ENCODE peak calls at places on chromosome 12, in seven cellular contexts. L, K, Y, C, U, J and T are unnamed samples.

GRCh38 chr12:62761658-62762057 is 173.3 kb downstream of the PPM1H start:
- DNase-seq in C (no peak), L (no peak), Y (no peak), K (no peak), U (no peak), J (no peak), T (peak; percentile 47)

GRCh38 chr12:101773560-101774206 is 34.4 kb upstream of the SYCP3 start:
- DNase-seq in L (peak; percentile 12), J (no peak), K (peak; percentile 38), C (peak; percentile 56), U (peak; percentile 66), Y (peak; percentile 69), T (peak; percentile 72)

GRCh38 chr12:63403256-63403655 is 252.3 kb upstream of the AVPR1A start:
- DNase-seq in J (no peak), L (no peak), C (no peak), Y (no peak), K (no peak), U (no peak), T (no peak)

GRCh38 chr12:116393859-116394650 is 116.6 kb upstream of the MED13L start:
- DNase-seq in J (no peak), Y (no peak), U (no peak), K (no peak), L (no peak), C (no peak), T (no peak)

GRCh38 chr12:46351861-46352595 is 20.5 kb downstream of the SLC38A2 start:
- DNase-seq in J (no peak), U (no peak), C (no peak), Y (no peak), K (no peak), L (no peak), T (peak; percentile 16)

GRCh38 chr12:18439541-18439940 is 178.2 kb downstream of the PIK3C2G start:
- DNase-seq in U (no peak), C (peak; percentile 58), J (no peak), Y (peak; percentile 65), K (no peak), L (no peak), T (peak; percentile 55)

GRCh38 chr12:122097641-122098364 is 19.2 kb downstream of the MLXIP start:
- DNase-seq in U (peak; percentile 74), C (no peak), Y (peak; percentile 51), L (no peak), K (peak; percentile 33), J (no peak), T (no peak)

GRCh38 chr12:11652351-11653040 is 3.0 kb downstream of the ETV6 start:
- DNase-seq in C (peak; percentile 57), K (no peak), L (no peak), Y (peak; percentile 81), U (peak; percentile 17), J (no peak), T (peak; percentile 73)

GRCh38 chr12:120286768-120287490 is 4.8 kb downstream of the RNU4-2 start:
- DNase-seq in L (no peak), U (no peak), K (no peak), J (no peak), C (no peak), Y (no peak), T (no peak)

GRCh38 chr12:118436002-118436724 is 59.8 kb downstream of the SUDS3 start:
- DNase-seq in L (no peak), U (peak; percentile 21), J (no peak), K (peak; percentile 22), C (peak; percentile 13), Y (peak; percentile 28), T (peak; percentile 6)

GRCh38 chr12:6373022-6373787 is 2.2 kb downstream of the SCNN1A start:
- DNase-seq in K (no peak), C (no peak), J (no peak), U (peak; percentile 93), Y (no peak), L (no peak), T (no peak)

GRCh38 chr12:53223391-53224267 is 8.4 kb downstream of the RARG start:
- DNase-seq in J (no peak), U (no peak), Y (peak; percentile 71), K (no peak), C (peak; percentile 58), L (no peak), T (peak; percentile 72)

GRCh38 chr12:10213168-10214130 is 772 bp downstream of the GABARAPL1 start:
- DNase-seq in K (peak; percentile 16), J (peak; percentile 53), C (peak; percentile 47), Y (peak; percentile 96), L (peak; percentile 39), U (peak; percentile 62), T (peak; percentile 95)

GRCh38 chr12:47021298-47021697 is 58.1 kb upstream of the PCED1B start:
- DNase-seq in L (no peak), U (peak; percentile 8), K (peak; percentile 55), C (peak; percentile 89), J (no peak), Y (peak; percentile 95), T (peak; percentile 92)

GRCh38 chr12:66915312-66915904 is 236.5 kb upstream of the GRIP1 start:
- DNase-seq in L (no peak), Y (no peak), J (no peak), U (peak; percentile 40), C (no peak), K (no peak), T (no peak)

GRCh38 chr12:58502236-58502635 is 418.1 kb downstream of the LRIG3 start:
- DNase-seq in C (no peak), U (peak; percentile 92), Y (no peak), K (peak; percentile 66), J (no peak), L (no peak), T (peak; percentile 39)

GRCh38 chr12:2582631-2583616 is 211.8 kb upstream of the FKBP4 start:
- DNase-seq in U (no peak), Y (peak; percentile 41), K (no peak), J (no peak), L (no peak), C (no peak), T (peak; percentile 80)

GRCh38 chr12:21695896-21696295 is 38.3 kb upstream of the LDHB start:
- DNase-seq in U (no peak), K (no peak), Y (no peak), J (no peak), L (no peak), C (no peak), T (peak; percentile 23)

GRCh38 chr12:14026536-14026935 is 45.1 kb upstream of the GRIN2B start:
- DNase-seq in U (no peak), L (no peak), K (no peak), J (no peak), Y (no peak), C (no peak), T (no peak)

GRCh38 chr12:15336772-15337553 is 14.7 kb downstream of the PTPRO start:
- DNase-seq in J (no peak), L (no peak), Y (peak; percentile 80), K (no peak), U (no peak), C (peak; percentile 83), T (peak; percentile 74)

GRCh38 chr12:80937391-80938238 is at the start of gene LIN7A:
- DNase-seq in Y (peak; percentile 24), K (peak; percentile 57), C (no peak), J (no peak), U (peak; percentile 73), L (no peak), T (peak; percentile 44)

GRCh38 chr12:92779902-92780301 is 77.1 kb downstream of the PLEKHG7 start:
- DNase-seq in Y (peak; percentile 67), C (no peak), J (no peak), K (no peak), U (no peak), L (no peak), T (peak; percentile 26)

GRCh38 chr12:77728018-77728417 is 102.7 kb upstream of the NAV3 start:
- DNase-seq in C (no peak), U (no peak), L (no peak), K (no peak), J (no peak), Y (no peak), T (no peak)

GRCh38 chr12:76223869-76224268 is 124.3 kb downstream of the BBS10 start:
- DNase-seq in C (no peak), Y (no peak), U (no peak), K (no peak), J (no peak), L (no peak), T (no peak)

GRCh38 chr12:2970744-2971143 is 11.5 kb downstream of the TEAD4 start:
- DNase-seq in J (no peak), Y (peak; percentile 17), L (no peak), K (no peak), C (no peak), U (peak; percentile 1), T (peak; percentile 28)